ENCODE peak calls at places on chromosomes 11 and 22, in ten cellular contexts. One of them, this sample, is unnamed. For H3K9me3, the result is how much of the 10 kb centered on the place peaks cover.

GRCh38 chr11:132030896-132031295 is 660.5 kb downstream of the NTM start:
- DNase-seq in heart right ventricle: no peak
- DNase-seq in keratinocyte: no peak
- DNase-seq in sigmoid colon: no peak
- DNase-seq in GM12878: no peak
- DNase-seq in SK-N-SH: no peak
- DNase-seq in neural progenitor cell: no peak
- DNase-seq in CD8-positive, alpha-beta T cell: no peak
- DNase-seq in colonic mucosa: no peak
- DNase-seq in heart left ventricle: no peak
- DNase-seq in this sample: no peak

GRCh38 chr11:69156673-69157155 is 979 bp downstream of the SMIM38 start:
- DNase-seq in colonic mucosa: no peak
- DNase-seq in neural progenitor cell: no peak
- DNase-seq in GM12878: no peak
- DNase-seq in SK-N-SH: no peak
- DNase-seq in heart right ventricle: no peak
- DNase-seq in keratinocyte: no peak
- DNase-seq in sigmoid colon: no peak
- DNase-seq in heart left ventricle: peak
- DNase-seq in CD8-positive, alpha-beta T cell: no peak
- DNase-seq in this sample: no peak

GRCh38 chr11:116870054-116870453 is 32.6 kb upstream of the APOA1 start:
- DNase-seq in keratinocyte: no peak
- DNase-seq in CD8-positive, alpha-beta T cell: no peak
- DNase-seq in GM12878: no peak
- DNase-seq in colonic mucosa: no peak
- DNase-seq in heart left ventricle: no peak
- DNase-seq in neural progenitor cell: no peak
- DNase-seq in SK-N-SH: no peak
- DNase-seq in sigmoid colon: no peak
- DNase-seq in heart right ventricle: no peak
- DNase-seq in this sample: no peak

GRCh38 chr22:39221999-39222686 is 22.6 kb downstream of the PDGFB start:
- DNase-seq in GM12878: no peak
- DNase-seq in sigmoid colon: no peak
- DNase-seq in CD8-positive, alpha-beta T cell: no peak
- DNase-seq in colonic mucosa: no peak
- DNase-seq in SK-N-SH: no peak
- DNase-seq in neural progenitor cell: no peak
- DNase-seq in heart left ventricle: no peak
- DNase-seq in keratinocyte: no peak
- DNase-seq in heart right ventricle: no peak
- DNase-seq in this sample: no peak

GRCh38 chr11:94897330-94897768 is 76.0 kb downstream of the CWC15 start:
- DNase-seq in GM12878: no peak
- DNase-seq in SK-N-SH: peak
- DNase-seq in keratinocyte: no peak
- DNase-seq in sigmoid colon: peak
- DNase-seq in neural progenitor cell: peak
- DNase-seq in heart right ventricle: peak
- DNase-seq in heart left ventricle: no peak
- DNase-seq in colonic mucosa: peak
- DNase-seq in CD8-positive, alpha-beta T cell: no peak
- DNase-seq in this sample: no peak

GRCh38 chr11:85826096-85826855 is 15.3 kb upstream of the SYTL2 start:
- DNase-seq in SK-N-SH: peak
- DNase-seq in heart left ventricle: no peak
- DNase-seq in CD8-positive, alpha-beta T cell: no peak
- DNase-seq in sigmoid colon: no peak
- DNase-seq in neural progenitor cell: peak
- DNase-seq in heart right ventricle: peak
- DNase-seq in GM12878: no peak
- DNase-seq in keratinocyte: no peak
- DNase-seq in colonic mucosa: no peak
- DNase-seq in this sample: no peak

GRCh38 chr11:103773059-103773458 is 263.4 kb upstream of the DDI1 start:
- DNase-seq in keratinocyte: no peak
- DNase-seq in SK-N-SH: no peak
- DNase-seq in GM12878: no peak
- DNase-seq in colonic mucosa: no peak
- DNase-seq in neural progenitor cell: no peak
- DNase-seq in CD8-positive, alpha-beta T cell: no peak
- DNase-seq in heart right ventricle: no peak
- DNase-seq in sigmoid colon: no peak
- DNase-seq in heart left ventricle: no peak
- DNase-seq in this sample: no peak

GRCh38 chr11:30926130-30926529 is 340.0 kb upstream of the MPPED2 start:
- DNase-seq in keratinocyte: no peak
- DNase-seq in neural progenitor cell: no peak
- DNase-seq in CD8-positive, alpha-beta T cell: no peak
- DNase-seq in heart left ventricle: no peak
- DNase-seq in SK-N-SH: no peak
- DNase-seq in GM12878: no peak
- DNase-seq in sigmoid colon: no peak
- DNase-seq in colonic mucosa: no peak
- DNase-seq in heart right ventricle: no peak
- DNase-seq in this sample: no peak

GRCh38 chr11:47950396-47950795 is 30.0 kb upstream of the PTPRJ start:
- DNase-seq in keratinocyte: no peak
- DNase-seq in sigmoid colon: no peak
- DNase-seq in colonic mucosa: no peak
- DNase-seq in GM12878: peak
- DNase-seq in heart left ventricle: no peak
- DNase-seq in CD8-positive, alpha-beta T cell: peak
- DNase-seq in neural progenitor cell: no peak
- DNase-seq in heart right ventricle: peak
- DNase-seq in SK-N-SH: no peak
- DNase-seq in this sample: peak

GRCh38 chr11:110434952-110435779 is 5.4 kb downstream of the FDX1 start:
- DNase-seq in CD8-positive, alpha-beta T cell: no peak
- DNase-seq in heart left ventricle: no peak
- DNase-seq in GM12878: no peak
- DNase-seq in SK-N-SH: no peak
- DNase-seq in keratinocyte: no peak
- DNase-seq in neural progenitor cell: no peak
- DNase-seq in colonic mucosa: peak
- DNase-seq in sigmoid colon: no peak
- DNase-seq in heart right ventricle: no peak
- DNase-seq in this sample: peak

GRCh38 chr22:17920992-17921650 is 103.2 kb downstream of the MICAL3 start:
- DNase-seq in keratinocyte: no peak
- DNase-seq in colonic mucosa: no peak
- DNase-seq in CD8-positive, alpha-beta T cell: no peak
- DNase-seq in heart left ventricle: no peak
- DNase-seq in neural progenitor cell: no peak
- DNase-seq in GM12878: no peak
- DNase-seq in sigmoid colon: no peak
- DNase-seq in heart right ventricle: no peak
- DNase-seq in SK-N-SH: no peak
- DNase-seq in this sample: no peak

GRCh38 chr11:73386026-73386425 is 9.8 kb downstream of the RELT start:
- DNase-seq in colonic mucosa: no peak
- DNase-seq in heart left ventricle: no peak
- DNase-seq in GM12878: peak
- DNase-seq in neural progenitor cell: no peak
- DNase-seq in SK-N-SH: no peak
- DNase-seq in heart right ventricle: no peak
- DNase-seq in CD8-positive, alpha-beta T cell: no peak
- DNase-seq in keratinocyte: no peak
- DNase-seq in sigmoid colon: peak
- DNase-seq in this sample: no peak

GRCh38 chr22:28394711-28395110 is 284.9 kb downstream of the TTC28 start:
- DNase-seq in heart left ventricle: no peak
- DNase-seq in neural progenitor cell: no peak
- DNase-seq in SK-N-SH: no peak
- DNase-seq in heart right ventricle: no peak
- DNase-seq in keratinocyte: no peak
- DNase-seq in colonic mucosa: no peak
- DNase-seq in sigmoid colon: no peak
- DNase-seq in CD8-positive, alpha-beta T cell: no peak
- DNase-seq in GM12878: no peak
- DNase-seq in this sample: no peak

GRCh38 chr22:19472233-19472632 is 6.8 kb downstream of the UFD1 start:
- DNase-seq in SK-N-SH: no peak
- DNase-seq in heart right ventricle: no peak
- DNase-seq in heart left ventricle: no peak
- DNase-seq in colonic mucosa: no peak
- DNase-seq in GM12878: no peak
- DNase-seq in neural progenitor cell: no peak
- DNase-seq in CD8-positive, alpha-beta T cell: no peak
- DNase-seq in keratinocyte: no peak
- DNase-seq in sigmoid colon: no peak
- DNase-seq in this sample: no peak

GRCh38 chr22:19178065-19178658 is 374 bp downstream of the SLC25A1 start:
- DNase-seq in keratinocyte: peak
- DNase-seq in SK-N-SH: peak
- DNase-seq in GM12878: no peak
- DNase-seq in CD8-positive, alpha-beta T cell: peak
- DNase-seq in heart left ventricle: peak
- DNase-seq in sigmoid colon: peak
- DNase-seq in heart right ventricle: no peak
- DNase-seq in neural progenitor cell: peak
- DNase-seq in colonic mucosa: peak
- DNase-seq in this sample: peak

DNA sequence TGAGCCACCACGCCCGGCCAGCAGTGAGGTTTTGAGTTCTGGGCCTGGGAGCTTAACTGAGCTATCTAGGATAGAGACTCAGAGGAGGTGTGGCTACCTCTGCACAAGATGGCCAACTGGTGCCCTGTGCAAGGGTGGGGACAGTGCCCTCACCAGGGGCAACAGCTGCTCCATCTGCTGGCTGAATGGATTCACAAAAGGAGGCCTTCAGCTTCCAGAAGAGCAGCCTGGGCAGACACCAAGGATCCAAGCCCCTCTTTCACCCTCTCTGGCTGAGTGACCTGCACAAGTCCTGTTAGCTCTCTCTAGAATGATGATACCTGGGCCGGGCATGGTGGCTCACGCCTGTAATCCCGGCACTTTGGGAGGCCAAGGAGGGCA is 33.5 kb upstream of the BAIAP2L2 start:
- DNase-seq in colonic mucosa: no peak
- DNase-seq in SK-N-SH: peak
- DNase-seq in sigmoid colon: no peak
- DNase-seq in heart left ventricle: no peak
- DNase-seq in keratinocyte: no peak
- DNase-seq in CD8-positive, alpha-beta T cell: no peak
- DNase-seq in GM12878: no peak
- DNase-seq in neural progenitor cell: no peak
- DNase-seq in heart right ventricle: no peak
- DNase-seq in this sample: no peak
- TF ChIP-seq CTCF in colonic mucosa: no peak
- TF ChIP-seq CTCF in SK-N-SH: no peak
- TF ChIP-seq CTCF in sigmoid colon: no peak
- TF ChIP-seq CTCF in heart left ventricle: no peak
- TF ChIP-seq CTCF in keratinocyte: no peak
- TF ChIP-seq CTCF in CD8-positive, alpha-beta T cell: no peak
- TF ChIP-seq CTCF in GM12878: no peak
- TF ChIP-seq CTCF in neural progenitor cell: no peak
- TF ChIP-seq CTCF in heart right ventricle: no peak
- TF ChIP-seq CTCF in this sample: no peak

GRCh38 chr11:66543263-66544107 is 2.4 kb downstream of the ZDHHC24 start:
- DNase-seq in keratinocyte: no peak
- DNase-seq in sigmoid colon: no peak
- DNase-seq in SK-N-SH: peak
- DNase-seq in CD8-positive, alpha-beta T cell: peak
- DNase-seq in colonic mucosa: peak
- DNase-seq in GM12878: peak
- DNase-seq in neural progenitor cell: peak
- DNase-seq in heart left ventricle: no peak
- DNase-seq in heart right ventricle: peak
- DNase-seq in this sample: peak
- H3K27ac ChIP-seq in keratinocyte: no peak
- H3K27ac ChIP-seq in sigmoid colon: no peak
- H3K27ac ChIP-seq in SK-N-SH: no peak
- H3K27ac ChIP-seq in CD8-positive, alpha-beta T cell: peak
- H3K27ac ChIP-seq in colonic mucosa: no peak
- H3K27ac ChIP-seq in GM12878: no peak
- H3K27ac ChIP-seq in neural progenitor cell: no peak
- H3K27ac ChIP-seq in heart left ventricle: peak
- H3K27ac ChIP-seq in heart right ventricle: no peak
- H3K27ac ChIP-seq in this sample: peak

DNA sequence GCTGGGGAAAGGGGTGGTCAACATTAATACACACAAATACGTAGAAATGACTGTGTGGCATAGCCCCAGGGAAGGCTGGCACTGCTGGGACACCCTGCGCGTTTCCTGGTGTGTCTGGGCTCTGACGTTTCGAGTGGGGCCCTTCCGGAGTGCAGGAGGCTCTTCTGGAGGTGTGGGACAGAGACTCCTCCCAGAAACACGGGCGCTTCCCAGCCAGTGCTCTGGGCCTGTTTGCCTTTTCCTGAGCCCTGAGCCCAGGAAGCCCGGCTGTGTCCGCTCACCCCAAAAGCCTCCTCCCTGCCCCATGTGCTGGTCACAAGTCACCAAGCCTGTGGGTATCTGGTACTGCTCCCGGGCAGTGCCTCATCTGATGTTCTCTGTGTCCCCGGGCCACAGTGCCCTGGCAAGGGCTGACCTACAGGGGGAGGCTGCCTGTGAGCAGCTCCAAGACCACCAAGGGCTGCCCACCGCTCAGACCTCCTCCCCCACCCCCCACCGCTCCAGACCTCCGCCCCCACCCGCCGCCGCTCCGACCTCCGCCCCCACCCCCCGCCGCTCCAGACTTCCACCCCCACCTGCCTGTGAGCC is 1133.3 kb downstream of the BRD1 start:
- DNase-seq in neural progenitor cell: no peak
- DNase-seq in heart right ventricle: no peak
- DNase-seq in CD8-positive, alpha-beta T cell: no peak
- DNase-seq in keratinocyte: no peak
- DNase-seq in colonic mucosa: no peak
- DNase-seq in GM12878: no peak
- DNase-seq in sigmoid colon: no peak
- DNase-seq in SK-N-SH: no peak
- DNase-seq in heart left ventricle: peak
- DNase-seq in this sample: no peak
- H3K9me3 ChIP-seq in neural progenitor cell: under half
- H3K9me3 ChIP-seq in heart right ventricle: under half
- H3K9me3 ChIP-seq in CD8-positive, alpha-beta T cell: under half
- H3K9me3 ChIP-seq in keratinocyte: under half
- H3K9me3 ChIP-seq in colonic mucosa: under half
- H3K9me3 ChIP-seq in GM12878: under half
- H3K9me3 ChIP-seq in sigmoid colon: under half
- H3K9me3 ChIP-seq in SK-N-SH: under half
- H3K9me3 ChIP-seq in heart left ventricle: under half
- H3K9me3 ChIP-seq in this sample: under half

DNA sequence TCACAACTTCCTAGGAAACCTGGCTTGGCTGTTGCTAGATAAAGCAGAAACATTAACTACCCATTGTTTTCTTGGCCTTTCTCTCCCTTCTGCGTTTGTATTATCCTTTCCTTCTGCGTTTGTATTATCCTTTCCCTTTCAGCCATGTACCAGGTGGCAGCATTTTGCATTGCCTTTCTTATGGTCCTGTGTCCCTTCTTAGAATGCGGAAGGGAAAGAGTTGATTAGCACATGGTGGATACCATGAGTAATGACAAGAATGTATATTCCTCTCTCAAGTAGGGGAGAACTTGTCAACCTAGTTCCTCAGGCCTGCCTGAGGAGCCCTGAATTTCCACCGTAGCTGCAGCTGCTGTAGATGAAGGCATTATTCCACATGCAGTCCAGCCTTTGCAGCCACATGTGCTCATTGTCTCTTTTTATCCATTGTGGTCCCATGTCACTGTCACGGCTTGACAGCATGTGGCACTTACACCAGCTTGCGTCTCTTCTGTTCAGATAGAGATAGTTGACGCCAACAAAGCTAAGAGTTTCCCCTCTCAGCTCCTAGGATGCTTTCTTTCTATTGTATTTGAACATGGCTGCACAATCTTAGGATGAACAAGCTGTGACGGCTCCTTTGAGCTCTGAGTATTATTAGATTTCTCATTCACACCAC is 44.8 kb downstream of the SLN start:
- DNase-seq in sigmoid colon: no peak
- DNase-seq in keratinocyte: no peak
- DNase-seq in heart right ventricle: no peak
- DNase-seq in SK-N-SH: no peak
- DNase-seq in GM12878: no peak
- DNase-seq in heart left ventricle: no peak
- DNase-seq in CD8-positive, alpha-beta T cell: no peak
- DNase-seq in colonic mucosa: no peak
- DNase-seq in neural progenitor cell: peak
- DNase-seq in this sample: no peak
- TF ChIP-seq CTCF in sigmoid colon: no peak
- TF ChIP-seq CTCF in keratinocyte: no peak
- TF ChIP-seq CTCF in heart right ventricle: no peak
- TF ChIP-seq CTCF in SK-N-SH: no peak
- TF ChIP-seq CTCF in GM12878: no peak
- TF ChIP-seq CTCF in heart left ventricle: no peak
- TF ChIP-seq CTCF in CD8-positive, alpha-beta T cell: no peak
- TF ChIP-seq CTCF in colonic mucosa: no peak
- TF ChIP-seq CTCF in neural progenitor cell: no peak
- TF ChIP-seq CTCF in this sample: no peak